ENCODE peak calls at places on chromosome 7, in ten cellular contexts. One of them, this sample, is unnamed.

GRCh38 chr7:3042861-3043489 is 692 bp downstream of the CARD11 start:
- DNase-seq in psoas muscle: no peak
- DNase-seq in Caco-2: no peak
- DNase-seq in IMR-90: no peak
- DNase-seq in ovary: no peak
- DNase-seq in lung: no peak
- DNase-seq in GM23338: peak; percentile 63
- DNase-seq in astrocyte: no peak
- DNase-seq in right atrium auricular region: no peak
- DNase-seq in transverse colon: peak; percentile 54
- DNase-seq in this sample: peak; percentile 36

GRCh38 chr7:44050915-44051560 is 6.5 kb downstream of the DBNL start:
- DNase-seq in psoas muscle: peak; percentile 16
- DNase-seq in Caco-2: no peak
- DNase-seq in IMR-90: no peak
- DNase-seq in ovary: peak; percentile 9
- DNase-seq in lung: no peak
- DNase-seq in GM23338: no peak
- DNase-seq in astrocyte: no peak
- DNase-seq in right atrium auricular region: no peak
- DNase-seq in transverse colon: no peak
- DNase-seq in this sample: no peak

GRCh38 chr7:153470004-153470671 is 582.1 kb upstream of the DPP6 start:
- DNase-seq in psoas muscle: no peak
- DNase-seq in Caco-2: no peak
- DNase-seq in IMR-90: no peak
- DNase-seq in ovary: no peak
- DNase-seq in lung: no peak
- DNase-seq in GM23338: no peak
- DNase-seq in astrocyte: no peak
- DNase-seq in right atrium auricular region: no peak
- DNase-seq in transverse colon: no peak
- DNase-seq in this sample: no peak

GRCh38 chr7:157253850-157254249 is 83.0 kb upstream of the DNAJB6 start:
- DNase-seq in psoas muscle: peak; percentile 85
- DNase-seq in Caco-2: no peak
- DNase-seq in IMR-90: no peak
- DNase-seq in ovary: no peak
- DNase-seq in lung: peak; percentile 90
- DNase-seq in GM23338: no peak
- DNase-seq in astrocyte: no peak
- DNase-seq in right atrium auricular region: no peak
- DNase-seq in transverse colon: peak; percentile 65
- DNase-seq in this sample: peak; percentile 66

GRCh38 chr7:149635561-149636329 is 137.6 kb downstream of the ZNF467 start:
- DNase-seq in psoas muscle: no peak
- DNase-seq in Caco-2: peak; percentile 17
- DNase-seq in IMR-90: no peak
- DNase-seq in ovary: no peak
- DNase-seq in lung: no peak
- DNase-seq in GM23338: peak; percentile 77
- DNase-seq in astrocyte: no peak
- DNase-seq in right atrium auricular region: no peak
- DNase-seq in transverse colon: no peak
- DNase-seq in this sample: peak; percentile 38

GRCh38 chr7:12821746-12822145 is 134.3 kb downstream of the ARL4A start:
- DNase-seq in psoas muscle: no peak
- DNase-seq in Caco-2: no peak
- DNase-seq in IMR-90: no peak
- DNase-seq in ovary: no peak
- DNase-seq in lung: no peak
- DNase-seq in GM23338: no peak
- DNase-seq in astrocyte: no peak
- DNase-seq in right atrium auricular region: no peak
- DNase-seq in transverse colon: no peak
- DNase-seq in this sample: no peak

GRCh38 chr7:11830582-11831382 is 1.2 kb downstream of the THSD7A start:
- DNase-seq in psoas muscle: no peak
- DNase-seq in Caco-2: no peak
- DNase-seq in IMR-90: peak; percentile 1
- DNase-seq in ovary: no peak
- DNase-seq in lung: no peak
- DNase-seq in GM23338: peak; percentile 19
- DNase-seq in astrocyte: peak; percentile 51
- DNase-seq in right atrium auricular region: no peak
- DNase-seq in transverse colon: no peak
- DNase-seq in this sample: peak; percentile 54

GRCh38 chr7:133742709-133743538 is 384.2 kb upstream of the LRGUK start:
- DNase-seq in psoas muscle: no peak
- DNase-seq in Caco-2: peak; percentile 8
- DNase-seq in IMR-90: peak; percentile 36
- DNase-seq in ovary: no peak
- DNase-seq in lung: no peak
- DNase-seq in GM23338: peak; percentile 59
- DNase-seq in astrocyte: no peak
- DNase-seq in right atrium auricular region: no peak
- DNase-seq in transverse colon: no peak
- DNase-seq in this sample: peak; percentile 10

GRCh38 chr7:28240466-28240865 is 59.9 kb upstream of the JAZF1 start:
- DNase-seq in psoas muscle: no peak
- DNase-seq in Caco-2: no peak
- DNase-seq in IMR-90: no peak
- DNase-seq in ovary: no peak
- DNase-seq in lung: no peak
- DNase-seq in GM23338: no peak
- DNase-seq in astrocyte: no peak
- DNase-seq in right atrium auricular region: no peak
- DNase-seq in transverse colon: no peak
- DNase-seq in this sample: no peak

GRCh38 chr7:82158327-82158726 is 285.2 kb downstream of the CACNA2D1 start:
- DNase-seq in psoas muscle: no peak
- DNase-seq in Caco-2: no peak
- DNase-seq in IMR-90: no peak
- DNase-seq in ovary: no peak
- DNase-seq in lung: no peak
- DNase-seq in GM23338: no peak
- DNase-seq in astrocyte: no peak
- DNase-seq in right atrium auricular region: no peak
- DNase-seq in transverse colon: no peak
- DNase-seq in this sample: no peak

GRCh38 chr7:50657341-50657873 is 92.2 kb upstream of the DDC start:
- DNase-seq in psoas muscle: peak; percentile 92
- DNase-seq in Caco-2: no peak
- DNase-seq in IMR-90: peak; percentile 12
- DNase-seq in ovary: peak; percentile 83
- DNase-seq in lung: peak; percentile 30
- DNase-seq in GM23338: no peak
- DNase-seq in astrocyte: no peak
- DNase-seq in right atrium auricular region: peak; percentile 93
- DNase-seq in transverse colon: peak; percentile 57
- DNase-seq in this sample: no peak

GRCh38 chr7:351256-351655 is 61.3 kb downstream of the FOXL3 start:
- DNase-seq in psoas muscle: peak; percentile 41
- DNase-seq in Caco-2: no peak
- DNase-seq in IMR-90: no peak
- DNase-seq in ovary: no peak
- DNase-seq in lung: no peak
- DNase-seq in GM23338: no peak
- DNase-seq in astrocyte: no peak
- DNase-seq in right atrium auricular region: no peak
- DNase-seq in transverse colon: no peak
- DNase-seq in this sample: no peak

GRCh38 chr7:91031757-91032156 is 232.5 kb upstream of the FZD1 start:
- DNase-seq in psoas muscle: no peak
- DNase-seq in Caco-2: no peak
- DNase-seq in IMR-90: no peak
- DNase-seq in ovary: no peak
- DNase-seq in lung: no peak
- DNase-seq in GM23338: peak; percentile 68
- DNase-seq in astrocyte: no peak
- DNase-seq in right atrium auricular region: no peak
- DNase-seq in transverse colon: no peak
- DNase-seq in this sample: no peak

GRCh38 chr7:142568430-142569097 is 180.7 kb upstream of the PRSS1 start:
- DNase-seq in psoas muscle: no peak
- DNase-seq in Caco-2: no peak
- DNase-seq in IMR-90: peak; percentile 93
- DNase-seq in ovary: no peak
- DNase-seq in lung: no peak
- DNase-seq in GM23338: no peak
- DNase-seq in astrocyte: peak; percentile 91
- DNase-seq in right atrium auricular region: no peak
- DNase-seq in transverse colon: no peak
- DNase-seq in this sample: peak; percentile 84

GRCh38 chr7:34087892-34088891 is 182.9 kb downstream of the BMPER start:
- DNase-seq in psoas muscle: no peak
- DNase-seq in Caco-2: peak; percentile 39
- DNase-seq in IMR-90: peak; percentile 40
- DNase-seq in ovary: no peak
- DNase-seq in lung: no peak
- DNase-seq in GM23338: peak; percentile 80
- DNase-seq in astrocyte: no peak
- DNase-seq in right atrium auricular region: no peak
- DNase-seq in transverse colon: peak; percentile 37
- DNase-seq in this sample: peak; percentile 45

GRCh38 chr7:89623018-89623672 is 531.1 kb upstream of the STEAP1 start:
- DNase-seq in psoas muscle: no peak
- DNase-seq in Caco-2: peak; percentile 45
- DNase-seq in IMR-90: peak; percentile 3
- DNase-seq in ovary: no peak
- DNase-seq in lung: no peak
- DNase-seq in GM23338: peak; percentile 66
- DNase-seq in astrocyte: no peak
- DNase-seq in right atrium auricular region: no peak
- DNase-seq in transverse colon: no peak
- DNase-seq in this sample: peak; percentile 35

GRCh38 chr7:45873355-45873754 is 473 bp upstream of the CCDC201 start:
- DNase-seq in psoas muscle: no peak
- DNase-seq in Caco-2: no peak
- DNase-seq in IMR-90: no peak
- DNase-seq in ovary: no peak
- DNase-seq in lung: no peak
- DNase-seq in GM23338: peak; percentile 1
- DNase-seq in astrocyte: no peak
- DNase-seq in right atrium auricular region: peak; percentile 30
- DNase-seq in transverse colon: no peak
- DNase-seq in this sample: peak; percentile 26

GRCh38 chr7:85030893-85031292 is 156.0 kb downstream of the SEMA3D start:
- DNase-seq in psoas muscle: no peak
- DNase-seq in Caco-2: peak; percentile 26
- DNase-seq in IMR-90: peak; percentile 79
- DNase-seq in ovary: no peak
- DNase-seq in lung: no peak
- DNase-seq in GM23338: peak; percentile 56
- DNase-seq in astrocyte: peak; percentile 62
- DNase-seq in right atrium auricular region: no peak
- DNase-seq in transverse colon: no peak
- DNase-seq in this sample: peak; percentile 65

GRCh38 chr7:5657901-5658300 is 123.6 kb downstream of the RNF216 start:
- DNase-seq in psoas muscle: no peak
- DNase-seq in Caco-2: no peak
- DNase-seq in IMR-90: peak; percentile 19
- DNase-seq in ovary: no peak
- DNase-seq in lung: no peak
- DNase-seq in GM23338: no peak
- DNase-seq in astrocyte: peak; percentile 50
- DNase-seq in right atrium auricular region: no peak
- DNase-seq in transverse colon: no peak
- DNase-seq in this sample: peak; percentile 97
- TF ChIP-seq CTCF in psoas muscle: no peak
- TF ChIP-seq CTCF in Caco-2: no peak
- TF ChIP-seq CTCF in IMR-90: no peak
- TF ChIP-seq CTCF in ovary: no peak
- TF ChIP-seq CTCF in lung: no peak
- TF ChIP-seq CTCF in GM23338: no peak
- TF ChIP-seq CTCF in astrocyte: no peak
- TF ChIP-seq CTCF in right atrium auricular region: no peak
- TF ChIP-seq CTCF in transverse colon: no peak
- TF ChIP-seq CTCF in this sample: peak; percentile 19

DNA sequence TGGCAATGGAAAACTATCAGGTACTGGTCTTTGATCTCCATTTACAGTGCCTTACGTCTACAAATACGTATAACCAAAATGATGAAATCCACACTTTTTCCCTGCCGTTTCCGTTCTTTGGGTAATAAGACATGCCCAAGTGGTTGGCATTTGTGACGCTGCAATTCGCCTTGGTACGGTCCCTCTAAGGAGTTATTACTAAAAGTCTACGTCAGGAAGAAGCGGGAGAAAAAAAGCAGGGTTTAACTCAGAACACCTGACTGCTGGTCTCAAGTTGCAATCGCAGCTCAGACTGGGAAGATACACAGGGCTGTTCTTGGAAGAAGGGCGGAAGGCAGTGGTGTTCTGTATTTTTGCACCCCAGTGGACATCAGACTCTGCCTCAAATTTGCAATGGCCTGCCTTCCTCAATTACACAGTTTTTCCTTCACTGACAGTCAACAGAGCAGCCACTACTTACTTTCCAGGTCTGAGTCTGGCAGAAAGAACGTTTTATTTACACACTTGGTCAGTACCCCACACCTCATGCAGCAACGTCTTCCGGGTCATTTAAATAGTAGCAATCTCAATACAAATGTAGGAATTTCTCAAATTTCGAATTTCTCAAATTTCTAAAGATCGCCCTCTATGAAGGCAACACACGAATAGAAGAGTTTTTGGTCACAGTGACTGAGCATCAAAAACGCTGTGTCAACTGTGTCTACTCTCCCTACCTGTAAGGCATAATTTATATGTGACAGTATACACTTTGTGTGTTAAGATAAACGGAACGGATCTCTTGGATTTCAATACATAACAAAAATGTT is 2.1 kb downstream of the BAIAP2L1 start:
- DNase-seq in psoas muscle: no peak
- DNase-seq in Caco-2: no peak
- DNase-seq in IMR-90: no peak
- DNase-seq in ovary: no peak
- DNase-seq in lung: no peak
- DNase-seq in GM23338: peak; percentile 19
- DNase-seq in astrocyte: no peak
- DNase-seq in right atrium auricular region: no peak
- DNase-seq in transverse colon: no peak
- DNase-seq in this sample: peak; percentile 54
- H3K4me3 ChIP-seq in psoas muscle: no peak overlapping the region
- H3K4me3 ChIP-seq in Caco-2: no peak overlapping the region
- H3K4me3 ChIP-seq in IMR-90: peak overlapping the region; percentile 95
- H3K4me3 ChIP-seq in ovary: no peak overlapping the region
- H3K4me3 ChIP-seq in lung: no peak overlapping the region
- H3K4me3 ChIP-seq in GM23338: peak overlapping the region; percentile 61
- H3K4me3 ChIP-seq in astrocyte: no peak overlapping the region
- H3K4me3 ChIP-seq in right atrium auricular region: no peak overlapping the region
- H3K4me3 ChIP-seq in transverse colon: no peak overlapping the region
- H3K4me3 ChIP-seq in this sample: peak overlapping the region; percentile 87

GRCh38 chr7:1366801-1367405 is 92.4 kb downstream of the MICALL2 start:
- DNase-seq in psoas muscle: no peak
- DNase-seq in Caco-2: no peak
- DNase-seq in IMR-90: no peak
- DNase-seq in ovary: no peak
- DNase-seq in lung: no peak
- DNase-seq in GM23338: no peak
- DNase-seq in astrocyte: no peak
- DNase-seq in right atrium auricular region: no peak
- DNase-seq in transverse colon: no peak
- DNase-seq in this sample: no peak
- H3K27me3 ChIP-seq in psoas muscle: no peaks in the 10 kb centered on the region
- H3K27me3 ChIP-seq in Caco-2: no peaks in the 10 kb centered on the region
- H3K27me3 ChIP-seq in IMR-90: peaks cover 73% of the 10 kb centered on the region
- H3K27me3 ChIP-seq in ovary: no peaks in the 10 kb centered on the region
- H3K27me3 ChIP-seq in lung: peaks cover 3% of the 10 kb centered on the region
- H3K27me3 ChIP-seq in GM23338: peaks cover 13% of the 10 kb centered on the region
- H3K27me3 ChIP-seq in astrocyte: peaks cover 43% of the 10 kb centered on the region
- H3K27me3 ChIP-seq in right atrium auricular region: peaks cover 23% of the 10 kb centered on the region
- H3K27me3 ChIP-seq in transverse colon: peaks cover 68% of the 10 kb centered on the region
- H3K27me3 ChIP-seq in this sample: peaks cover 9% of the 10 kb centered on the region

GRCh38 chr7:17302575-17303142 is 4.2 kb downstream of the AHR start:
- DNase-seq in psoas muscle: no peak
- DNase-seq in Caco-2: no peak
- DNase-seq in IMR-90: peak; percentile 18
- DNase-seq in ovary: no peak
- DNase-seq in lung: no peak
- DNase-seq in GM23338: peak; percentile 21
- DNase-seq in astrocyte: no peak
- DNase-seq in right atrium auricular region: no peak
- DNase-seq in transverse colon: no peak
- DNase-seq in this sample: peak; percentile 75
- TF ChIP-seq CTCF in psoas muscle: no peak
- TF ChIP-seq CTCF in Caco-2: no peak
- TF ChIP-seq CTCF in IMR-90: no peak
- TF ChIP-seq CTCF in ovary: no peak
- TF ChIP-seq CTCF in lung: no peak
- TF ChIP-seq CTCF in GM23338: peak; percentile 31
- TF ChIP-seq CTCF in astrocyte: no peak
- TF ChIP-seq CTCF in right atrium auricular region: no peak
- TF ChIP-seq CTCF in transverse colon: no peak
- TF ChIP-seq CTCF in this sample: peak; percentile 13